ENCODE peak calls at places on chromosomes 13 and 19, in nine cellular contexts. U is IMR-90, J is ovary, Y is Karpas-422, C is psoas muscle, S is OCI-LY7, H is A549, V is HCT116, A is left ventricle myocardium inferior. P is an unnamed sample.
A peak's percentile ranks its signal among the peaks of the same experiment; 100 is the strongest.

GRCh38 chr19:18457478-18458331 is 19.8 kb upstream of the ISYNA1 start:
- DNase-seq in U (no peak), A (no peak), C (no peak), S (no peak), Y (no peak), H (no peak), J (no peak), V (no peak), P (no peak)

GRCh38 chr13:85174291-85174690 is 624.9 kb downstream of the SLITRK6 start:
- DNase-seq in S (no peak), Y (no peak), U (no peak), C (no peak), A (no peak), H (no peak), J (no peak), V (no peak), P (no peak)

GRCh38 chr19:7699422-7700127 is 2.4 kb downstream of the FCER2 start:
- DNase-seq in H (no peak), Y (no peak), J (no peak), A (no peak), C (no peak), V (no peak), U (no peak), S (peak; percentile 50), P (no peak)

GRCh38 chr19:45767410-45767880 is 1.6 kb downstream of the SIX5 start:
- DNase-seq in A (peak; percentile 81), S (no peak), C (peak; percentile 87), U (peak; percentile 89), V (no peak), H (peak; percentile 74), J (peak; percentile 84), Y (no peak), P (peak; percentile 88)

GRCh38 chr19:46192990-46193650 is 36.4 kb upstream of the IGFL1 start:
- DNase-seq in U (peak; percentile 51), J (no peak), A (no peak), H (peak; percentile 84), Y (no peak), S (no peak), V (no peak), C (peak; percentile 63), P (no peak)

GRCh38 chr13:29730253-29730652 is 120.2 kb downstream of the UBL3 start:
- DNase-seq in S (no peak), V (no peak), J (no peak), H (no peak), A (no peak), C (no peak), Y (no peak), U (no peak), P (no peak)

GRCh38 chr13:108494991-108495661 is 134.3 kb upstream of the MYO16 start:
- DNase-seq in V (no peak), Y (no peak), J (no peak), C (no peak), S (no peak), U (no peak), A (no peak), H (peak; percentile 5), P (no peak)

GRCh38 chr13:98576215-98576945 is 527 bp downstream of the STK24 start:
- DNase-seq in A (peak; percentile 62), V (no peak), J (peak; percentile 61), H (peak; percentile 12), U (no peak), S (peak; percentile 45), C (peak; percentile 74), Y (peak; percentile 79), P (peak; percentile 61)

GRCh38 chr19:3250675-3251074 is 26.2 kb downstream of the CELF5 start:
- DNase-seq in C (no peak), A (no peak), V (peak; percentile 42), J (no peak), Y (peak; percentile 70), U (no peak), H (peak; percentile 48), S (peak; percentile 46), P (no peak)

GRCh38 chr13:20993661-20994440 is 67.5 kb downstream of the LATS2 start:
- DNase-seq in S (no peak), H (no peak), U (peak; percentile 51), A (no peak), V (no peak), C (no peak), J (no peak), Y (no peak), P (no peak)

GRCh38 chr13:52159159-52159982 is at the start of gene NEK3:
- DNase-seq in U (peak; percentile 56), Y (peak; percentile 85), H (peak; percentile 75), A (peak; percentile 75), V (peak; percentile 47), J (peak; percentile 70), C (peak; percentile 85), S (peak; percentile 83), P (peak; percentile 63)

GRCh38 chr13:110913322-110913721 is 1.5 kb downstream of the ANKRD10 start:
- DNase-seq in H (no peak), A (no peak), V (no peak), Y (peak; percentile 57), U (peak; percentile 26), C (no peak), J (no peak), S (peak; percentile 57), P (no peak)

GRCh38 chr13:110914293-110915056 is 394 bp downstream of the ANKRD10 start:
- DNase-seq in S (peak; percentile 83), C (peak; percentile 92), U (peak; percentile 74), V (no peak), H (peak; percentile 75), A (peak; percentile 90), Y (peak; percentile 93), J (peak; percentile 86), P (peak; percentile 73)

GRCh38 chr13:110911880-110912279 is 3.0 kb downstream of the ANKRD10 start:
- DNase-seq in J (no peak), A (no peak), C (no peak), H (no peak), S (no peak), Y (no peak), U (peak; percentile 25), V (no peak), P (no peak)

GRCh38 chr13:110913911-110914292 is 967 bp downstream of the ANKRD10 start:
- DNase-seq in A (no peak), V (no peak), U (no peak), Y (no peak), H (no peak), J (no peak), S (peak; percentile 4), C (no peak), P (no peak)

GRCh38 chr13:110912651-110913051 is 2.2 kb downstream of the ANKRD10 start:
- DNase-seq in U (peak; percentile 90), H (peak; percentile 12), V (no peak), J (no peak), S (no peak), C (peak; percentile 62), Y (no peak), A (no peak), P (peak; percentile 32)
- H3K27ac ChIP-seq in U (peak overlapping the region; percentile 81), H (peak overlapping the region; percentile 100), V (peak overlapping the region; percentile 100), J (no peak overlapping the region), S (peak overlapping the region; percentile 90), C (peak overlapping the region; percentile 99), Y (peak overlapping the region; percentile 83), A (peak overlapping the region; percentile 100), P (peak overlapping the region; percentile 99)

GRCh38 chr19:15294591-15294990 is 37.7 kb downstream of the BRD4 start:
- DNase-seq in U (no peak), A (peak; percentile 66), S (no peak), H (no peak), V (no peak), C (no peak), Y (no peak), J (peak; percentile 41), P (no peak)

GRCh38 chr19:15292847-15293582 is 39.3 kb downstream of the BRD4 start:
- DNase-seq in V (no peak), U (no peak), C (no peak), J (no peak), H (no peak), A (no peak), Y (no peak), S (peak; percentile 76), P (no peak)

GRCh38 chr19:15292140-15292539 is 40.2 kb downstream of the BRD4 start:
- DNase-seq in H (no peak), J (no peak), A (no peak), S (no peak), C (no peak), U (no peak), Y (no peak), V (no peak), P (no peak)

GRCh38 chr19:15291666-15292065 is 40.7 kb downstream of the BRD4 start:
- DNase-seq in J (no peak), C (no peak), U (peak; percentile 81), A (no peak), S (no peak), V (no peak), Y (peak; percentile 82), H (no peak), P (no peak)

DNA sequence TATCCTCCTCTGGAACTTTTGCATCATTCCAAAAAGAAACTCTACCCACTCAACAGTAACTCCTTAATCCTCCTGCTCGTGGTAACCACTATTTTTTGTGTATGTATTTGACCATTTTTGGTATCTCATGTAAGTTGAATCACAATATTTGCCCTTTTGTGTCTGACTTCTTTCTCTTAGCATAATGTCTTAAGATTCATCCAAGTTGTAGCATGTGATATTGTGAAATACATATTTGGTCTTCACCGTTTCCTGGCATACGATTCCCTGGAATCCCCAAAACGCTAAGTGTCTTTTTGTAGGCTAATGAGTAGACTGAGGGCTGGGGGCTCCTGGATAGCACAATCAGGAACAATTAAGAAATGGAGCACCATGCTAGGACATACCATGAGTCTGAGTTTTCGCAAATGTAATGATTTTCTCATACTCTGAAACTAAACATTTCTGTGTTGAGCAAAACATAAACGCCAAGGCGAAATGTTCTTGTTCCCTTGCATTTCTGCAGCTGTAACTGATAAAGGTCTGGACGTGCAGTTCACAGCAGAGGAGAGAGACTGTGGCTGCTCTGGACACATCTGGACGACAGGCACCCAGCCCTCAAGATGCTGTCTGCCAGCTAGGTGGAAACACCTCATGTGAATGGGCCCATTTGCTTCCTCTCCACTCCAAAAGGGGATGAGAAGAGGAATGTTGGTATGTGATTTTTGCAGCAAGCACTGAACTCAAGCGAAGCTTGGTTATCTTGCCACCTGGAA is 38.4 kb downstream of the BRD4 start:
- DNase-seq in Y (no peak), V (no peak), J (no peak), A (no peak), H (no peak), S (no peak), C (no peak), U (peak; percentile 66), P (no peak)
- H3K4me1 ChIP-seq in Y (peaks cover 96% of the 10 kb centered on the region), V (no peaks in the 10 kb centered on the region), J (peaks cover 46% of the 10 kb centered on the region), A (peaks cover 100% of the 10 kb centered on the region), H (peaks cover 85% of the 10 kb centered on the region), S (peaks cover 91% of the 10 kb centered on the region), C (peaks cover 99% of the 10 kb centered on the region), U (peaks cover 57% of the 10 kb centered on the region), P (peaks cover 29% of the 10 kb centered on the region)

GRCh38 chr13:48222358-48223015 is 10.5 kb upstream of the ITM2B start:
- DNase-seq in U (peak; percentile 42), H (no peak), J (peak; percentile 62), S (no peak), V (no peak), A (peak; percentile 46), Y (peak; percentile 31), C (peak; percentile 67), P (peak; percentile 62)
- H3K4me3 ChIP-seq in U (peak overlapping the region; percentile 21), H (peak overlapping the region; percentile 36), J (peak overlapping the region; percentile 36), S (no peak overlapping the region), V (no peak overlapping the region), A (peak overlapping the region; percentile 57), Y (peak overlapping the region; percentile 29), C (peak overlapping the region; percentile 52), P (peak overlapping the region; percentile 45)

DNA sequence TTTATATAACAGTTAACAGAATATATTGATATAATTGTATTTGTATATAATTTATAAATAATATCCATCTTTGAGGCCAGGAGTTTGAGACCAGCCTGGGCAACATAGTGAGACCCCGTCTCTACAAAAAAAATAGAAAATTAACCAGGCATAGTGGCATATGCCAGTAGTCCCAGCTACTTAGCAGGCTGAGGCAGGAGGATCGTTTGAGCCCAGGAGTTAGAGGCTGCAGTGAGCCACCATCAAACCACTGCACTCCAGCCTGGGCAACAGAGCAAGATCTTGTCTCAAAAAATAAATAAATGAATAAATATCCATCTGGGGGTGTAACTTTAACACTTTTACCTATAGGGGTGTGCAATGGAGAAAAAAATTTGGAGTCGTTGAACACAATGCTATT is 1.3 kb upstream of the SHFL start:
- DNase-seq in H (no peak), S (no peak), V (no peak), A (no peak), U (no peak), J (no peak), C (no peak), Y (no peak), P (no peak)
- H3K27ac ChIP-seq in H (no peak overlapping the region), S (no peak overlapping the region), V (no peak overlapping the region), A (no peak overlapping the region), U (no peak overlapping the region), J (no peak overlapping the region), C (no peak overlapping the region), Y (no peak overlapping the region), P (no peak overlapping the region)